ENCODE peak calls at places on chromosomes 5 and 9, in nine cellular contexts. A, D, S, F, L, C, G, Y and I are unnamed samples.

GRCh38 chr5:74639538-74640449 is 734 bp downstream of the ENC1 start:
- DNase-seq in C (peak; percentile 67), G (no peak), D (peak; percentile 26), S (peak; percentile 73), F (peak; percentile 85), A (peak; percentile 51), Y (peak; percentile 60), L (peak; percentile 76), I (peak; percentile 57)

GRCh38 chr5:151191661-151192060 is 32.2 kb downstream of the CCDC69 start:
- DNase-seq in G (no peak), F (no peak), Y (no peak), L (no peak), S (peak; percentile 54), D (peak; percentile 41), A (no peak), C (no peak), I (no peak)

GRCh38 chr5:54905942-54906537 is 79.4 kb downstream of the ESM1 start:
- DNase-seq in Y (peak; percentile 71), G (peak; percentile 42), L (peak; percentile 38), F (peak; percentile 83), C (peak; percentile 41), S (peak; percentile 87), A (peak; percentile 85), D (peak; percentile 66), I (peak; percentile 82)

GRCh38 chr5:57448751-57449150 is 33.9 kb downstream of the ACTBL2 start:
- DNase-seq in C (no peak), Y (no peak), L (no peak), F (no peak), S (no peak), G (no peak), D (no peak), A (no peak), I (no peak)

GRCh38 chr5:143791848-143792701 is 19.9 kb upstream of the HMHB1 start:
- DNase-seq in L (no peak), C (no peak), F (no peak), D (no peak), Y (no peak), S (no peak), G (no peak), A (no peak), I (no peak)

GRCh38 chr5:153880094-153880493 is 158.6 kb downstream of the FAM114A2 start:
- DNase-seq in S (no peak), L (no peak), A (no peak), F (no peak), D (no peak), Y (no peak), G (no peak), C (no peak), I (no peak)

GRCh38 chr9:137276757-137277328 is 683 bp upstream of the TOR4A start:
- DNase-seq in A (peak; percentile 86), F (peak; percentile 63), G (peak; percentile 74), C (peak; percentile 53), D (peak; percentile 41), Y (no peak), L (no peak), S (peak; percentile 79), I (peak; percentile 87)

GRCh38 chr5:90144625-90145327 is 264.8 kb downstream of the CETN3 start:
- DNase-seq in C (no peak), S (no peak), F (peak; percentile 11), L (no peak), D (peak; percentile 61), G (no peak), Y (no peak), A (no peak), I (no peak)

GRCh38 chr9:121765021-121765950 is 113.9 kb downstream of the DAB2IP start:
- DNase-seq in Y (no peak), C (no peak), S (no peak), F (peak; percentile 62), D (peak; percentile 63), L (peak; percentile 48), G (peak; percentile 88), A (peak; percentile 50), I (no peak)

GRCh38 chr5:142246263-142246662 is 78.6 kb downstream of the SPRY4 start:
- DNase-seq in G (no peak), Y (no peak), L (no peak), D (peak; percentile 32), C (no peak), F (peak; percentile 86), S (no peak), A (no peak), I (no peak)

GRCh38 chr9:98130576-98131228 is 11.7 kb upstream of the TRIM14 start:
- DNase-seq in D (no peak), G (no peak), S (no peak), L (no peak), Y (no peak), A (no peak), C (no peak), F (no peak), I (no peak)

GRCh38 chr5:134245101-134245604 is 19.3 kb upstream of the PPP2CA start:
- DNase-seq in G (peak; percentile 72), S (peak; percentile 52), A (peak; percentile 53), D (peak; percentile 93), L (no peak), C (no peak), Y (no peak), F (peak; percentile 75), I (no peak)

GRCh38 chr5:134873494-134873893 is 677 bp upstream of the TXNDC15 start:
- DNase-seq in C (peak; percentile 59), G (no peak), D (no peak), L (no peak), S (peak; percentile 38), A (no peak), F (peak; percentile 10), Y (peak; percentile 43), I (peak; percentile 78)

GRCh38 chr9:79257215-79257614 is 314.6 kb upstream of the TLE4 start:
- DNase-seq in G (no peak), A (peak; percentile 17), F (peak; percentile 11), C (no peak), S (peak; percentile 38), Y (no peak), L (no peak), D (no peak), I (no peak)

GRCh38 chr5:163631846-163632245 is 126.4 kb downstream of the MAT2B start:
- DNase-seq in C (no peak), F (no peak), A (no peak), Y (no peak), G (no peak), D (no peak), L (no peak), S (no peak), I (no peak)

GRCh38 chr5:124847907-124848306 is 101.5 kb upstream of the ZNF608 start:
- DNase-seq in Y (no peak), F (no peak), C (no peak), S (no peak), D (no peak), G (no peak), L (no peak), A (no peak), I (no peak)

GRCh38 chr5:7464182-7464581 is 68.2 kb downstream of the ADCY2 start:
- DNase-seq in G (no peak), L (no peak), S (no peak), D (peak; percentile 3), F (no peak), A (no peak), C (no peak), Y (no peak), I (no peak)

GRCh38 chr5:121691478-121691877 is 160.2 kb upstream of the FTMT start:
- DNase-seq in D (no peak), Y (no peak), L (no peak), C (no peak), A (peak; percentile 75), G (no peak), S (peak; percentile 38), F (peak; percentile 2), I (no peak)

GRCh38 chr5:169195601-169196000 is 105.3 kb downstream of the SLIT3 start:
- DNase-seq in G (no peak), S (no peak), Y (no peak), F (peak; percentile 62), C (no peak), D (no peak), L (no peak), A (no peak), I (no peak)

DNA sequence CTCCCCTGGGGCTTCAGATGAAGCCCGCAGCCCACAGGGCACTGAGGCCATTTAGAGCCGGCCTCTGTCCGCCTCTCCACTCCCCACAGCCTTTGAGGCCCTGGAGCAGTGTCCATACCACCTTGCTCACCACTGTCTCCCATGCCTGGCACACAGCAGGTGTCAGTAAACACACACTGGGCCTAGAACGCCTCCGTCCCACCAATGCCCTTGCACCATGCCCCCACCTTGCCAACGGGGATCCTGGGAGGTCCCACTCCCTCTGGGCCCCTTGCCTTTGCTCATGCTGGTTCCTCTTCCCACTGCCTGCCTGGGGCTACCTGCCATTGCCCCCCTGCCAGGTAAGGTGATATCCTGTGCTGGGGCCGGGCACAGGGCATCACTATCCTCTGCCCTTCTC is 26.0 kb downstream of the GFPT2 start:
- DNase-seq in F (no peak), A (no peak), Y (no peak), C (no peak), D (no peak), L (no peak), G (no peak), S (no peak), I (no peak)
- H3K9me2 ChIP-seq in F (no peaks in the 10 kb centered on the region), A (no peaks in the 10 kb centered on the region), Y (no peaks in the 10 kb centered on the region), C (no peaks in the 10 kb centered on the region), D (no peaks in the 10 kb centered on the region), L (no peaks in the 10 kb centered on the region), G (no peaks in the 10 kb centered on the region), S (no peaks in the 10 kb centered on the region), I (no peaks in the 10 kb centered on the region)

DNA sequence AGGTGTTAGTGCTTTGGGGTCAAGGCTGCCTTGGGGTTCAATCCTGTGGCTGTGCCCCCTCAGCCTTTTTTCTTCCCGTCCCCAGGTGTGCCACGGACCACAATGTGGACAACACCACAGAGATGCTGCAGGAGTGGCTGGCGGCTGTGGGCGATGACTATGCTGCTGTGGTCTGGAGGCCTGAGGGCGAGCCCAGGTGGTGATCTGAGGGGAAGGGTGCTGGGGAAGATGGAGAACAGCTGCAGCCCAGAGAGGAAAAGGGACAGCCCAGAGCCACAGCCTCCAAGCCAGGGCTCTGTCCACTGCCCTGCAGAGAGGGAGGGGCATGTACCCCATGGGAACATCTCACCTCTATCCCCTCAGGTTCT is 2.1 kb downstream of the CERCAM start:
- DNase-seq in A (no peak), Y (no peak), C (no peak), D (no peak), G (peak; percentile 45), L (no peak), F (no peak), S (no peak), I (no peak)
- H3K9me2 ChIP-seq in A (no peaks in the 10 kb centered on the region), Y (no peaks in the 10 kb centered on the region), C (no peaks in the 10 kb centered on the region), D (no peaks in the 10 kb centered on the region), G (no peaks in the 10 kb centered on the region), L (no peaks in the 10 kb centered on the region), F (no peaks in the 10 kb centered on the region), S (no peaks in the 10 kb centered on the region), I (no peaks in the 10 kb centered on the region)

DNA sequence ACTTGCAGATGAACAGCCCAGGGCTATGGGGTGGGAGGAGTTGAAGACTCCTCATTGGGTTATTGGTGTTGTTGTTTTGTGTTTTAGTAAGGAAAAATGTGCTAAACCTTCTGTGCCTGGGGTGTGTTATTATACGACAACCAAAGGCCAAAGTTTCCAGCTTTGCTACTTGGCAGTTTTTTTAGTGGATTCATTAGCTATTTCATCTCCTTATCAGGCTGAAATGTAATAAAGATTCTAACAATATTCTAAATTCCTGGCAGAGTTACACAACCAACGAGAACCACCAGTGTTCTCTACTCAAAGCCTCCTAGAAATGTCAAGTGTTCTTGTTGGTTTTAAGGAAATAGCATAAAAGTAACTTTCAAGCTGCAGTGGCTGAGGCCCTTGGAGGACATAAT is 276.4 kb downstream of the SYK start:
- DNase-seq in D (no peak), C (no peak), Y (no peak), G (no peak), F (no peak), A (no peak), S (no peak), L (no peak), I (no peak)
- H3K9me2 ChIP-seq in D (no peaks in the 10 kb centered on the region), C (no peaks in the 10 kb centered on the region), Y (no peaks in the 10 kb centered on the region), G (no peaks in the 10 kb centered on the region), F (no peaks in the 10 kb centered on the region), A (no peaks in the 10 kb centered on the region), S (peaks cover 11% of the 10 kb centered on the region), L (no peaks in the 10 kb centered on the region), I (no peaks in the 10 kb centered on the region)

GRCh38 chr5:50722223-50722622 is 55.8 kb downstream of the PARP8 start:
- DNase-seq in D (no peak), L (no peak), C (no peak), Y (no peak), G (no peak), S (no peak), F (no peak), A (no peak), I (no peak)
- H3K9me2 ChIP-seq in D (no peaks in the 10 kb centered on the region), L (no peaks in the 10 kb centered on the region), C (no peaks in the 10 kb centered on the region), Y (no peaks in the 10 kb centered on the region), G (no peaks in the 10 kb centered on the region), S (peaks cover 1% of the 10 kb centered on the region), F (no peaks in the 10 kb centered on the region), A (no peaks in the 10 kb centered on the region), I (no peaks in the 10 kb centered on the region)